ENCODE peak calls at places on chromosome 4, in nine cellular contexts. A, L, S, M, J, C, T, Z and N are unnamed samples.
A peak's percentile ranks its signal among the peaks of the same experiment; 100 is the strongest.

GRCh38 chr4:89273741-89274141 is 33.9 kb downstream of the GPRIN3 start:
- DNase-seq in S (no peak), T (no peak), M (no peak), A (no peak), C (no peak), J (no peak), L (no peak), Z (no peak), N (no peak)

GRCh38 chr4:122086338-122086737 is 65.8 kb upstream of the BLTP1 start:
- DNase-seq in J (peak; percentile 27), L (no peak), C (no peak), M (no peak), Z (no peak), T (no peak), A (no peak), S (no peak), N (no peak)

GRCh38 chr4:9833421-9833820 is 52.0 kb downstream of the DRD5 start:
- DNase-seq in C (no peak), T (no peak), A (no peak), M (no peak), Z (no peak), S (no peak), L (no peak), J (no peak), N (no peak)

GRCh38 chr4:1209821-1210220 is 37.4 kb upstream of the SPON2 start:
- DNase-seq in L (no peak), M (no peak), T (no peak), Z (no peak), S (no peak), C (no peak), A (no peak), J (peak; percentile 96), N (no peak)

GRCh38 chr4:6179362-6179761 is 21.0 kb downstream of the JAKMIP1 start:
- DNase-seq in S (no peak), C (no peak), T (no peak), J (no peak), L (no peak), M (no peak), Z (peak; percentile 75), A (no peak), N (peak; percentile 27)

GRCh38 chr4:184568770-184569169 is 80.5 kb downstream of the CASP3 start:
- DNase-seq in Z (no peak), C (no peak), M (no peak), L (no peak), J (no peak), S (no peak), T (no peak), A (no peak), N (no peak)

GRCh38 chr4:168321006-168321405 is 2.5 kb upstream of the DDX60 start:
- DNase-seq in S (no peak), Z (no peak), C (no peak), J (no peak), T (no peak), A (no peak), L (no peak), M (no peak), N (no peak)

GRCh38 chr4:136441629-136442282 is 1090.5 kb downstream of the PCDH18 start:
- DNase-seq in A (no peak), T (no peak), L (no peak), Z (no peak), M (no peak), C (no peak), J (no peak), S (no peak), N (no peak)

GRCh38 chr4:183098080-183098722 is 856 bp upstream of the WWC2 start:
- DNase-seq in C (peak; percentile 69), S (no peak), L (peak; percentile 25), T (no peak), J (peak; percentile 51), M (peak; percentile 15), A (no peak), Z (peak; percentile 55), N (peak; percentile 44)

GRCh38 chr4:156971623-156972369 is at the start of gene PDGFC:
- DNase-seq in T (peak; percentile 36), L (no peak), Z (peak; percentile 6), A (peak; percentile 80), M (no peak), J (peak; percentile 72), C (peak; percentile 79), S (peak; percentile 54), N (no peak)

GRCh38 chr4:7055111-7055989 is 12.2 kb downstream of the TADA2B start:
- DNase-seq in L (no peak), Z (no peak), C (peak; percentile 52), M (no peak), S (no peak), T (no peak), A (no peak), J (no peak), N (no peak)

GRCh38 chr4:1824746-1825145 is 31.2 kb downstream of the LETM1 start:
- DNase-seq in J (no peak), L (no peak), S (no peak), A (no peak), Z (no peak), T (no peak), C (no peak), M (no peak), N (no peak)

GRCh38 chr4:184096561-184097239 is 121.0 kb downstream of the ENPP6 start:
- DNase-seq in M (no peak), L (no peak), Z (no peak), T (no peak), S (no peak), C (no peak), J (peak; percentile 1), A (no peak), N (no peak)

GRCh38 chr4:127967141-127967775 is 2.1 kb downstream of the ABHD18 start:
- DNase-seq in S (no peak), J (peak; percentile 79), M (no peak), T (no peak), Z (no peak), C (peak; percentile 4), L (no peak), A (no peak), N (no peak)

GRCh38 chr4:123405212-123405856 is 8.7 kb downstream of the SPRY1 start:
- DNase-seq in L (no peak), A (no peak), T (no peak), Z (no peak), C (no peak), M (no peak), J (no peak), S (no peak), N (no peak)

GRCh38 chr4:2901186-2901585 is 57.5 kb downstream of the ADD1 start:
- DNase-seq in A (no peak), C (no peak), J (no peak), T (no peak), S (no peak), Z (no peak), L (no peak), M (no peak), N (no peak)

GRCh38 chr4:169565606-169566351 is 46.6 kb downstream of the NEK1 start:
- DNase-seq in L (no peak), S (no peak), M (no peak), A (no peak), Z (no peak), T (no peak), J (no peak), C (no peak), N (no peak)

GRCh38 chr4:57499786-57500185 is 389.6 kb upstream of the IGFBP7 start:
- DNase-seq in M (no peak), L (no peak), J (no peak), Z (no peak), S (peak; percentile 4), C (peak; percentile 47), A (no peak), T (peak; percentile 16), N (no peak)

GRCh38 chr4:32847466-32847865 is 2127.3 kb downstream of the PCDH7 start:
- DNase-seq in J (no peak), Z (no peak), S (no peak), M (no peak), L (no peak), A (no peak), C (no peak), T (no peak), N (no peak)

GRCh38 chr4:57287687-57288604 is 177.8 kb upstream of the IGFBP7 start:
- DNase-seq in C (no peak), T (no peak), S (no peak), M (no peak), J (no peak), Z (no peak), A (no peak), L (no peak), N (no peak)

GRCh38 chr4:100288167-100288566 is 97.9 kb upstream of the DDIT4L start:
- DNase-seq in T (no peak), A (peak; percentile 22), M (no peak), Z (no peak), C (peak; percentile 59), J (no peak), S (peak; percentile 79), L (no peak), N (no peak)

GRCh38 chr4:53562409-53562808 is 28.9 kb downstream of the LNX1 start:
- DNase-seq in Z (no peak), M (no peak), C (no peak), L (no peak), S (no peak), T (no peak), J (peak; percentile 56), A (no peak), N (no peak)

GRCh38 chr4:178185517-178185916 is 743.3 kb upstream of the AGA start:
- DNase-seq in M (no peak), J (no peak), A (no peak), T (no peak), C (no peak), Z (no peak), L (no peak), S (no peak), N (no peak)

GRCh38 chr4:141899541-141899940 is 263.2 kb downstream of the IL15 start:
- DNase-seq in T (no peak), C (peak; percentile 50), M (no peak), L (no peak), A (no peak), Z (no peak), J (peak; percentile 42), S (no peak), N (no peak)

GRCh38 chr4:146346276-146346675 is 131.9 kb downstream of the REELD1 start:
- DNase-seq in T (no peak), C (no peak), A (no peak), S (no peak), M (no peak), L (no peak), J (no peak), Z (no peak), N (no peak)

GRCh38 chr4:142402925-142403324 is 443.2 kb downstream of the INPP4B start:
- DNase-seq in L (no peak), Z (no peak), S (peak; percentile 49), C (peak; percentile 64), T (no peak), A (no peak), M (no peak), J (no peak), N (no peak)

GRCh38 chr4:123340381-123340701 is 56.3 kb upstream of the SPRY1 start:
- DNase-seq in M (no peak), S (peak; percentile 87), C (peak; percentile 73), A (no peak), L (no peak), Z (no peak), T (no peak), J (peak; percentile 72), N (no peak)

GRCh38 chr4:127630152-127630551 is 2.6 kb upstream of the INTU start:
- DNase-seq in A (no peak), J (no peak), M (no peak), T (no peak), L (no peak), C (no peak), Z (no peak), S (no peak), N (no peak)

GRCh38 chr4:107183155-107183774 is 147.2 kb upstream of the DKK2 start:
- DNase-seq in C (peak; percentile 60), Z (peak; percentile 21), L (no peak), J (peak; percentile 60), S (peak; percentile 47), M (no peak), A (peak; percentile 75), T (peak; percentile 42), N (peak; percentile 7)

GRCh38 chr4:169179609-169180526 is 90.9 kb downstream of the SH3RF1 start:
- DNase-seq in Z (no peak), J (peak; percentile 44), L (no peak), M (no peak), A (no peak), S (no peak), T (no peak), C (no peak), N (no peak)

GRCh38 chr4:56311299-56311975 is 75.9 kb downstream of the AASDH start:
- DNase-seq in Z (no peak), A (peak; percentile 38), S (no peak), J (no peak), C (no peak), L (no peak), T (no peak), M (no peak), N (no peak)